ENCODE peak calls at places on chromosome 18, in ten cellular contexts. M is heart right ventricle, D is kidney epithelial cell, T is brain microvascular endothelial cell, V is adrenal gland, U is neural crest cell, P is Calu3, H is GM10248, A is foreskin fibroblast, R is neural progenitor cell. Q is an unnamed sample.

GRCh38 chr18:11108956-11109355 is 40.4 kb downstream of the PIEZO2 start:
- DNase-seq in M (no peak), H (no peak), P (no peak), A (no peak), D (no peak), T (peak; percentile 13), V (no peak), U (no peak), R (no peak), Q (no peak)

GRCh38 chr18:13566941-13567762 is 159.2 kb downstream of the FAM210A start:
- DNase-seq in T (no peak), P (no peak), M (peak; percentile 36), V (peak; percentile 57), A (no peak), U (no peak), D (no peak), R (no peak), H (peak; percentile 79), Q (no peak)

GRCh38 chr18:62384610-62385097 is 59.5 kb downstream of the TNFRSF11A start:
- DNase-seq in P (no peak), T (no peak), M (no peak), U (peak; percentile 25), H (no peak), V (no peak), A (peak; percentile 5), D (no peak), R (peak; percentile 32), Q (no peak)

GRCh38 chr18:49014605-49015267 is 64.0 kb upstream of the SMAD7 start:
- DNase-seq in D (no peak), R (no peak), V (no peak), H (no peak), P (no peak), A (no peak), M (no peak), T (no peak), U (no peak), Q (no peak)

GRCh38 chr18:44945847-44946490 is 265.3 kb downstream of the SETBP1 start:
- DNase-seq in T (no peak), M (no peak), U (peak; percentile 12), H (no peak), V (no peak), D (no peak), P (no peak), R (peak; percentile 84), A (no peak), Q (no peak)

GRCh38 chr18:39966275-39966674 is 1988.8 kb upstream of the PIK3C3 start:
- DNase-seq in P (peak; percentile 10), T (no peak), R (peak; percentile 17), U (no peak), D (no peak), M (no peak), V (no peak), H (no peak), A (no peak), Q (no peak)

GRCh38 chr18:27661320-27662049 is 476.4 kb upstream of the CHST9 start:
- DNase-seq in V (no peak), M (no peak), R (peak; percentile 90), H (no peak), T (no peak), D (no peak), P (peak; percentile 20), U (no peak), A (no peak), Q (no peak)

GRCh38 chr18:45752681-45753080 is 28.7 kb downstream of the SLC14A1 start:
- DNase-seq in V (no peak), H (no peak), M (no peak), R (no peak), T (no peak), U (no peak), P (no peak), A (no peak), D (no peak), Q (no peak)

GRCh38 chr18:32019251-32019943 is 772 bp downstream of the RNF125 start:
- DNase-seq in A (peak; percentile 18), R (peak; percentile 53), U (peak; percentile 4), P (peak; percentile 37), T (peak; percentile 5), H (peak; percentile 53), V (peak; percentile 39), M (peak; percentile 53), D (no peak), Q (no peak)

GRCh38 chr18:59127047-59127446 is 12.6 kb upstream of the SEC11C start:
- DNase-seq in P (no peak), R (no peak), T (no peak), H (no peak), M (no peak), V (no peak), A (no peak), U (no peak), D (no peak), Q (no peak)

GRCh38 chr18:68662779-68663178 is 52.1 kb downstream of the TMX3 start:
- DNase-seq in H (no peak), R (no peak), A (no peak), U (no peak), T (peak; percentile 25), D (peak; percentile 4), M (no peak), P (no peak), V (no peak), Q (no peak)

GRCh38 chr18:13558790-13559189 is 167.6 kb downstream of the FAM210A start:
- DNase-seq in M (no peak), U (no peak), P (no peak), T (no peak), H (no peak), D (no peak), R (no peak), A (no peak), V (no peak), Q (no peak)

GRCh38 chr18:7940976-7941375 is 373.9 kb downstream of the PTPRM start:
- DNase-seq in A (no peak), T (no peak), V (no peak), H (no peak), P (no peak), U (no peak), R (peak; percentile 55), D (no peak), M (no peak), Q (no peak)

GRCh38 chr18:47175895-47176575 is at the start of gene IER3IP1:
- DNase-seq in T (peak; percentile 92), P (peak; percentile 95), D (peak; percentile 50), M (peak; percentile 92), R (peak; percentile 93), U (peak; percentile 92), H (peak; percentile 91), A (peak; percentile 89), V (peak; percentile 94), Q (peak; percentile 74)
- TF ChIP-seq CTCF in T (peak; percentile 19), P (no peak), D (no peak), M (peak; percentile 33), R (peak; percentile 8), U (peak; percentile 28), H (no peak), A (no peak), V (no peak), Q (peak; percentile 13)

GRCh38 chr18:41936471-41937134 is 18.4 kb upstream of the PIK3C3 start:
- DNase-seq in V (no peak), D (no peak), A (no peak), T (no peak), U (no peak), R (no peak), P (no peak), H (peak; percentile 18), M (no peak), Q (no peak)

GRCh38 chr18:41942254-41942653 is 12.8 kb upstream of the PIK3C3 start:
- DNase-seq in A (no peak), R (no peak), D (no peak), M (no peak), V (no peak), U (no peak), H (no peak), T (no peak), P (no peak), Q (no peak)

GRCh38 chr18:41940506-41941215 is 14.4 kb upstream of the PIK3C3 start:
- DNase-seq in U (no peak), A (peak; percentile 89), P (peak; percentile 9), D (peak; percentile 90), R (peak; percentile 2), H (no peak), M (no peak), T (peak; percentile 91), V (no peak), Q (peak; percentile 18)

GRCh38 chr18:41939326-41939725 is 15.7 kb upstream of the PIK3C3 start:
- DNase-seq in V (no peak), P (no peak), D (no peak), U (no peak), A (peak; percentile 29), R (no peak), T (peak; percentile 14), M (no peak), H (no peak), Q (no peak)

DNA sequence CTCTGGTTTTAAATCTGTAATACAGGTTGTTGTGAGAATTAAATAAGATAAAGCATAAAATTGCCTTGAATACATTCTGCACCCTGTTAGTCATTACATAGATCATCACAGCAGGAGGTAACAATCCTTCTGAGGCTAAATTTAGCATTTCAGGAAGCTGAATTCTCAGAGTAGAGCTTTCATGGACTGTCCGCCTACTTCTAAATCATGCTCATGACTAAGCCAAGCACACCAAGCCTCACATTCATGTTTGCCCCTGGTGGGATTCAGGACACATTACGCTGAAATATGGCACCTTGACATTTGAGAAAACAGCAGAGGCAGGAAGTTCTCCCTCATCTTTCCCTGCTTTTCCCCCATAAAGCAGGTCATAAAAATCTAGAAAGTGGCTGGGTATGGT is 16.6 kb upstream of the PIK3C3 start:
- DNase-seq in T (peak; percentile 94), D (peak; percentile 80), R (no peak), U (no peak), V (no peak), M (no peak), P (no peak), A (peak; percentile 83), H (no peak), Q (no peak)
- TF ChIP-seq CTCF in T (peak; percentile 56), D (peak; percentile 12), R (no peak), U (no peak), V (no peak), M (no peak), P (no peak), A (no peak), H (no peak), Q (no peak)

GRCh38 chr18:2471523-2471922 is 99.8 kb downstream of the METTL4 start:
- DNase-seq in T (no peak), H (no peak), R (no peak), V (no peak), U (no peak), P (no peak), A (no peak), M (no peak), D (no peak), Q (no peak)
- TF ChIP-seq CTCF in T (peak; percentile 32), H (peak; percentile 7), R (peak; percentile 29), V (no peak), U (peak; percentile 15), P (no peak), A (no peak), M (no peak), D (peak; percentile 5), Q (no peak)

DNA sequence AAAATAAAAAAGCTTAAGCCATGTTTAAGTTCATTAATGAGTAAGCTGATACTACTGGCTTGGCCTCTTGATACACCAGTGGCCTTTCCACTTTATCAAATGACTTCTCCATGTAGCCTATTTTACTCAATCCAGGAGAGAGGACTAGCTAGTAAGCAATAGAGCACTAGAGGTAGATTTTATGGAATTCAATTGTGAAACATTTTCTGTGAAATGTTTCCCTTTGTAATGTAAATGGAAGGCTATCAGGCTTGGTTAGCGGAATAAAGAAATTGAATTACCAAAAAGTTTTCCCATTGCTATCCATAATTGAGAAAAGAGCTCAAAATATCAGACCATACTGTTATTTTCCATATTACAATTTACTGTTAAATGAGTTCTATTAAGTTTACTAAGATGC is 515.4 kb upstream of the CDH2 start:
- DNase-seq in A (no peak), U (no peak), V (no peak), H (no peak), R (no peak), M (no peak), T (no peak), D (no peak), P (no peak), Q (no peak)
- TF ChIP-seq CTCF in A (no peak), U (no peak), V (no peak), H (no peak), R (no peak), M (no peak), T (no peak), D (no peak), P (no peak), Q (no peak)

Q was measured in AG09319.